ENCODE peak calls at places on chromosome 5, in four cellular contexts. U is A549, B is HepG2, H is K562. I is an unnamed sample.

GRCh38 chr5:4571248-4571950 is 568.7 kb upstream of the ADAMTS16 start:
- DNase-seq in H (no peak), U (no peak), B (no peak), I (no peak)

GRCh38 chr5:124263680-124264491 is 482.6 kb downstream of the ZNF608 start:
- DNase-seq in H (no peak), U (no peak), B (no peak), I (no peak)

GRCh38 chr5:150636391-150637244 is 3.8 kb upstream of the SYNPO start:
- DNase-seq in U (no peak), H (no peak), B (no peak), I (peak)

GRCh38 chr5:10726913-10727517 is 34.0 kb downstream of the DAP start:
- DNase-seq in H (no peak), B (no peak), U (no peak), I (no peak)

GRCh38 chr5:34914671-34915138 is 599 bp downstream of the RAD1 start:
- DNase-seq in H (peak), U (peak), B (no peak), I (peak)

GRCh38 chr5:112514062-112514561 is 95.0 kb upstream of the EPB41L4A start:
- DNase-seq in U (no peak), H (no peak), B (no peak), I (no peak)

GRCh38 chr5:58582004-58582403 is 871 bp upstream of the RAB3C start:
- DNase-seq in U (no peak), B (no peak), H (no peak), I (no peak)

GRCh38 chr5:133508845-133509741 is 103.2 kb downstream of the FSTL4 start:
- DNase-seq in H (no peak), U (no peak), B (no peak), I (no peak)

GRCh38 chr5:62268792-62269191 is 37.2 kb upstream of the KIF2A start:
- DNase-seq in H (no peak), U (no peak), B (no peak), I (no peak)

GRCh38 chr5:91291628-91292569 is 91.2 kb downstream of the ARRDC3 start:
- DNase-seq in B (no peak), H (no peak), U (no peak), I (no peak)

GRCh38 chr5:54533541-54534179 is 16.1 kb downstream of the SNX18 start:
- DNase-seq in B (no peak), H (no peak), U (no peak), I (no peak)

GRCh38 chr5:88276378-88276777 is 7.7 kb upstream of the TMEM161B start:
- DNase-seq in H (no peak), U (no peak), B (no peak), I (no peak)

GRCh38 chr5:68369436-68370125 is 154.0 kb downstream of the PIK3R1 start:
- DNase-seq in H (no peak), U (no peak), B (no peak), I (no peak)

GRCh38 chr5:110398951-110399350 is 327.5 kb downstream of the TMEM232 start:
- DNase-seq in U (no peak), H (no peak), B (no peak), I (no peak)

GRCh38 chr5:147554285-147554817 is 44.5 kb upstream of the DPYSL3 start:
- DNase-seq in B (no peak), H (no peak), U (no peak), I (peak)

GRCh38 chr5:121503111-121503840 is 348.4 kb upstream of the FTMT start:
- DNase-seq in B (peak), U (no peak), H (peak), I (no peak)

GRCh38 chr5:181205402-181205734 is 372 bp upstream of the TRIM7 start:
- DNase-seq in B (no peak), U (no peak), H (no peak), I (no peak)

GRCh38 chr5:158534203-158534602 is 565.5 kb downstream of the EBF1 start:
- DNase-seq in B (no peak), H (no peak), U (no peak), I (no peak)

GRCh38 chr5:142455856-142456255 is 131.0 kb upstream of the SPRY4 start:
- DNase-seq in H (no peak), U (no peak), B (no peak), I (no peak)

GRCh38 chr5:626850-627249 is 14.7 kb downstream of the CEP72 start:
- DNase-seq in H (no peak), B (no peak), U (no peak), I (peak)

GRCh38 chr5:73311291-73312110 is 137.1 kb downstream of the FOXD1 start:
- DNase-seq in B (no peak), U (no peak), H (no peak), I (peak)

GRCh38 chr5:154110781-154111180 is 72.0 kb downstream of the MFAP3 start:
- DNase-seq in U (no peak), H (no peak), B (no peak), I (peak)
- TF ChIP-seq MAFK in U (no peak), H (no peak), B (no peak), I (no peak)

GRCh38 chr5:8784692-8785091 is 761.2 kb downstream of the SEMA5A start:
- DNase-seq in B (no peak), H (no peak), U (no peak), I (no peak)

GRCh38 chr5:8788246-8788645 is 757.6 kb downstream of the SEMA5A start:
- DNase-seq in B (no peak), U (no peak), H (no peak), I (peak)
- TF ChIP-seq MAFK in B (no peak), U (no peak), H (no peak), I (no peak)

DNA sequence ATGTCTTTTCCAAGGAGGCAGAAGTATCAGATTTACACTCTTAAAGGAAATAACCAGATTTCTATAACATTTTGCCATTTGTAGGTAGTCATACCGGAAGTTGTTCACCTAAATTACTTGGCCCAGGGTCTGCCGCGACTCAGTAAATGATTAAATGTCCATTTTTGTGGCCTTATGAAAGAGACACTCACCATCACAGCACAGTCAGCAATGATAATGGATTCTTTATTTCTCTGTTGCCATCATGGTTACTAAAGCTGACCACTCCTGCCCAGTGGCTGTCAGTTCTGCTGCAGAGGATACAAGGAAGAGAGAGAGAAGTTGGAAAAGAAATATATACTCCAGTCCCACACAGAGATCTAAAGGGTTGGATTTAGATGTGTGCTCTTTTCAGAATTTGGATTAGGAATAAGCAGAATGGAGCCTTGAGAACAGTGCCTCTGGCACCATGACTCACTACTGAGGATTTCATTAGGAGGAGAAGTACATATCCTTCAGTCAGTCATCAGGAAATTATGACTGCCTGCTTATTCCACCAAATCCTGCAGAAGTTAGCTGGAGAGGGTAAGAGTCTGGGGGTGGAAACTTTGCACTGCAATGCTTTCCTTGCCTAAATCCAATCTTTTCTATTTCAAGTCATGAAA is 72.7 kb upstream of the EFNA5 start:
- DNase-seq in H (no peak), U (peak), B (no peak), I (peak)
- TF ChIP-seq MAFK in H (no peak), U (no peak), B (no peak), I (no peak)

DNA sequence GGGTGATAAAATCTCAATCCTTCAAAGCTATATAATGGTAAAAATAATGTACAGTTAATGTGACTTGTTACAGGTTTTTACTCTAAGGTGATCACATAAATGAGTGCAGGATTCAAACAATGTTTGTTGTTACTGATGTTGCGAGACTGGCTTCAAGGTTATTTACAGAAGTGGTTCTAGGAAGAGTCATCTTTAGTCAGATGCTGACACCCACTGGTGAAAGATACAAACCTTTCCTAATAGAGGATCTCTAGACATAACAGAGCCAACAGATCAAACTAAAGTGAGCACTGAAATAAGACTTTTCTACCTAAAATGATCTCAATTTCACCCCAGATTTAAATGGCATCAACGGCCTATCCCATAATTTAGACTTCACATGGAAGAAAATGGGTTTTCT is 20.2 kb downstream of the ARSB start:
- DNase-seq in H (no peak), U (peak), B (peak), I (peak)
- TF ChIP-seq MAFK in H (no peak), U (no peak), B (no peak), I (no peak)